ENCODE peak calls at places on chromosome 21, in four cellular contexts. B is adrenal gland, K is fibroblast of lung, P is NCI-H345. I is an unnamed sample.

GRCh38 chr21:37712204-37712934 is 203.9 kb downstream of the KCNJ6 start:
- DNase-seq in K (peak; percentile 55), B (peak; percentile 69), P (peak; percentile 48), I (peak; percentile 82)

GRCh38 chr21:15000076-15000475 is 64.7 kb downstream of the NRIP1 start:
- DNase-seq in P (no peak), B (no peak), K (peak; percentile 88), I (no peak)

GRCh38 chr21:39451332-39452206 is at the start of gene SH3BGR:
- DNase-seq in K (peak; percentile 17), B (no peak), P (no peak), I (peak; percentile 88)

GRCh38 chr21:38505654-38506523 is 7.6 kb upstream of the ERG start:
- DNase-seq in K (peak; percentile 70), B (no peak), P (peak; percentile 67), I (no peak)

GRCh38 chr21:34630536-34631143 is 15.7 kb upstream of the RCAN1 start:
- DNase-seq in K (peak; percentile 32), P (peak; percentile 76), B (no peak), I (no peak)

GRCh38 chr21:43574741-43575465 is 84.4 kb downstream of the HSF2BP start:
- DNase-seq in P (no peak), K (no peak), B (no peak), I (peak; percentile 67)

GRCh38 chr21:15289896-15290841 is 225.4 kb upstream of the NRIP1 start:
- DNase-seq in P (no peak), K (no peak), B (no peak), I (peak; percentile 66)

GRCh38 chr21:46560568-46561447 is 44.1 kb downstream of the S100B start:
- DNase-seq in P (no peak), B (no peak), K (no peak), I (no peak)

GRCh38 chr21:20783611-20784010 is 214.6 kb upstream of the NCAM2 start:
- DNase-seq in P (no peak), K (no peak), B (no peak), I (no peak)

GRCh38 chr21:28943631-28944030 is 49.0 kb downstream of the LTN1 start:
- DNase-seq in P (no peak), B (no peak), K (peak; percentile 9), I (no peak)